ENCODE peak calls at places on chromosomes 7 and 10, in five cellular contexts. K is right atrium auricular region; J is colonic mucosa; Q is mucosa of descending colon; C is CD4-positive, CD25-positive, alpha-beta regulatory T cell. D is an unnamed sample. For H3K9me3, the result is how much of the 10 kb centered on the place peaks cover.

GRCh38 chr7:157318015-157318706 is 18.6 kb upstream of the DNAJB6 start:
- DNase-seq in K (no peak), J (no peak), Q (no peak), C (no peak), D (peak)

GRCh38 chr10:18254692-18255091 is 114.5 kb downstream of the CACNB2 start:
- DNase-seq in K (no peak), J (no peak), Q (no peak), C (no peak), D (no peak)

GRCh38 chr7:82110146-82110823 is 333.3 kb downstream of the CACNA2D1 start:
- DNase-seq in K (no peak), J (no peak), Q (no peak), C (no peak), D (no peak)

GRCh38 chr7:137850586-137850985 is 3.8 kb upstream of the DGKI start:
- DNase-seq in K (no peak), J (no peak), Q (no peak), C (no peak), D (no peak)

GRCh38 chr10:127190427-127190826 is 6.0 kb downstream of the INSYN2A start:
- DNase-seq in K (no peak), J (no peak), Q (no peak), C (no peak), D (no peak)

GRCh38 chr7:96548664-96549063 is 161.0 kb downstream of the SEM1 start:
- DNase-seq in K (no peak), J (no peak), Q (no peak), C (no peak), D (no peak)

GRCh38 chr10:8050561-8051108 is 3.9 kb upstream of the GATA3 start:
- DNase-seq in K (no peak), J (no peak), Q (peak), C (no peak), D (no peak)

GRCh38 chr7:105838273-105839141 is 37.9 kb downstream of the ATXN7L1 start:
- DNase-seq in K (no peak), J (peak), Q (peak), C (no peak), D (peak)

GRCh38 chr10:6216916-6217315 is 14.2 kb downstream of the PFKFB3 start:
- DNase-seq in K (no peak), J (no peak), Q (no peak), C (no peak), D (no peak)

GRCh38 chr7:139850906-139851305 is 21.8 kb downstream of the TBXAS1 start:
- DNase-seq in K (no peak), J (no peak), Q (no peak), C (no peak), D (no peak)

GRCh38 chr10:118033905-118034304 is 12.8 kb downstream of the RAB11FIP2 start:
- DNase-seq in K (no peak), J (no peak), Q (no peak), C (no peak), D (no peak)

DNA sequence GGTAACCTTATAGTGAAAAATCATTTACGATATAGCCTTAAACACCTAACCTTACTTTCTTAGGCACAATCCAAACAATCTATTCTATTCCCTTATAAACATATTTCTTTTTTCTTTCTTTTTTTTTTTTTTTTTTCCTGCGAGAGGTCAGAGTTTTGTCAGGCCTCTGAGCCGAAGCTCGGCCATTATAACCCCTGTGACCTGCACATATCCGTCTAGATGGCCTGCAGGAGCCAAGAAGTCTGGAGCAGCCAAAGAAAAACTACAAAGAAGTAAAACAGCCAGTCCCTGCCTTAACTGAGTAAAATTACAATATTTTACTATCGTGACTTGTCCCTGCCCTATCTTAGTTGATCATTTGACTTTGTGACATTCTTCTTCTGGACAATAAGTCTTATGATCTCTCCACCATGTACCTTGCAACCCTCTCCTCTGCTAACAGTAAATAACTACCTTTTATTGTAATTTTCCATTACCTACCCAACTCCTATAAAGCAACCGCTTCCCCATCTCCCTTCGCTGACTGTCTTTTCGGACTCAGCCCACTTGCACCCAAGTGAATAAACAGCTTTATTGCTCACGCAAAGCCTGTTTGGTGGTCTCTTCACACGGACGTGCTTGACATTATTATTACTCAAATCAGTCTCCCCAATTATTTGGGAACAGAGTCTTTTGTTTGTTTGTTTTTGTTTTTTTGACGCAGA is 64.5 kb downstream of the AOAH start:
- DNase-seq in K (no peak), J (no peak), Q (no peak), C (no peak), D (no peak)
- H3K9me3 ChIP-seq in K (under half), J (under half), Q (under half), C (under half), D (under half)

DNA sequence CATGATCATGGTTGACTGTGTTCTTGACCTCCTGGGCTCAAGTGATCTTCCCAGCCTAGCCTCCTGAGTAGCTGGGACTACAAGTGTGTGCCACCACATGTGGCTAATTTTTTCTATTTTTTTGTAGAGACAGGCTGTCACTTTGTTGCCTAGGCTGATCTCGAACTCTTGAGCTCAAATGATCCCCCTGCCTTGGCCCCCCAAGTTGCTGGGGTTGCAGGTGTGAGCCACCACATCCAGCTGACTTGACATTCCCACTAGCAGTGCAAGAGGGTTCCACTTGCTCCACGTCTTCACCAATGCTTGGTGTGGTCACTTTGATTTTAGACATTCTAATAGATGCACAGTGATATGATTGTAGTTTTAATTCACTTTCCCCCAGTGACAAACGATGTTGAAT is 25.1 kb downstream of the CYP26A1 start:
- DNase-seq in K (peak), J (peak), Q (no peak), C (no peak), D (no peak)
- H3K4me3 ChIP-seq in K (no peak), J (no peak), Q (no peak), C (no peak), D (no peak)

DNA sequence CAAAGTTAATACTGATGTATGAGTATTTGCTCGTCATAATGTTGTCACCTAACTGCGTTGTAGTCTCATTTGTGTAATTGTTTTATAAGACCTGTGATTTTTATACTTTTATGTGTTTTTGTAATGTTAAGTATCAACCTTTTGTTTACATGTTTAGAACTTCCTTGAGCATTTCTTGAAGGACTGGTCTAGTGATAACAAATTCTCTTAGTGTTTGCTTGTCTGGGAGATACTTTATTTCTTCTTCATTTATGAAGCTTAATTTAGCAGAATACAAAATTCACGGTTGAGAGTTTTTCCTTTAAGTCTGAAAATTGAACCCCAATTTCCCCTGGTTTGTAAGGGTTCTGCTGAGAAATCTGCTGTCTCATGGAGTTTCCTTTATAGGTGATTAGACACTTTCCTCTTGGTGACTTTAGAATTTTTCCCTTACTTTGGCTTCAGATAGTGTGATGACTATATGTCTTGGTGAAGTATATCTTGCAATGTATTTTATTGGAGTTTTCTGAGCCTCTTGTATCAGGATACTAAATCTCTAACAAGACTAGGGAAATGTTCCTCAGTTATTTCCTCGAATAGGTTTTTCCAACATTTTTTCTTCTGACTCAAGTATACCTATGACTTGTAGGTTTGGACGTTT is 154.9 kb downstream of the WDR11 start:
- DNase-seq in K (no peak), J (no peak), Q (no peak), C (no peak), D (no peak)
- H3K9me3 ChIP-seq in K (under half), J (under half), Q (under half), C (under half), D (under half)

GRCh38 chr10:110828525-110828924 is 43.2 kb upstream of the PDCD4 start:
- DNase-seq in K (no peak), J (no peak), Q (no peak), C (no peak), D (no peak)
- H3K4me3 ChIP-seq in K (no peak), J (no peak), Q (no peak), C (no peak), D (no peak)

GRCh38 chr7:80770675-80771081 is 132.2 kb downstream of the CD36 start:
- DNase-seq in K (no peak), J (no peak), Q (no peak), C (no peak), D (no peak)
- H3K9me3 ChIP-seq in K (under half), J (under half), Q (under half), C (under half), D (under half)

GRCh38 chr10:103207141-103207540 is 14.1 kb upstream of the NT5C2 start:
- DNase-seq in K (no peak), J (no peak), Q (no peak), C (no peak), D (no peak)
- H3K4me3 ChIP-seq in K (no peak), J (no peak), Q (no peak), C (no peak), D (no peak)

D was measured in lower lobe of right lung.